ENCODE peak calls at places on chromosomes 5 and 9, in seven cellular contexts. C is A549, U is ovary, K is adrenal gland, W is mucosa of descending colon, A is AG10803, Q is tibial artery. B is an unnamed sample.
A peak's percentile ranks its signal among the peaks of the same experiment; 100 is the strongest.

GRCh38 chr5:59193616-59194319 is 610.9 kb downstream of the RAB3C start:
- DNase-seq in C (peak; percentile 83), U (no peak), K (no peak), W (no peak), A (peak; percentile 91), Q (no peak), B (peak; percentile 95)

GRCh38 chr9:131422241-131422792 is 28.4 kb downstream of the PRRC2B start:
- DNase-seq in C (no peak), U (no peak), K (peak; percentile 91), W (no peak), A (no peak), Q (no peak), B (no peak)

GRCh38 chr9:93810028-93810971 is 144.9 kb downstream of the BARX1 start:
- DNase-seq in C (no peak), U (no peak), K (no peak), W (no peak), A (no peak), Q (no peak), B (no peak)

GRCh38 chr9:136531186-136531903 is 14.5 kb downstream of the NOTCH1 start:
- DNase-seq in C (no peak), U (no peak), K (no peak), W (peak; percentile 70), A (no peak), Q (no peak), B (no peak)

GRCh38 chr9:134076644-134077043 is 8.8 kb upstream of the BRD3 start:
- DNase-seq in C (no peak), U (no peak), K (peak; percentile 7), W (no peak), A (no peak), Q (no peak), B (no peak)

GRCh38 chr5:6814816-6815215 is 101.6 kb downstream of the TENT4A start:
- DNase-seq in C (no peak), U (no peak), K (no peak), W (no peak), A (no peak), Q (no peak), B (no peak)

GRCh38 chr5:3362606-3362910 is 233.1 kb upstream of the IRX1 start:
- DNase-seq in C (no peak), U (no peak), K (no peak), W (no peak), A (no peak), Q (no peak), B (no peak)

GRCh38 chr9:115650768-115651167 is 502.8 kb upstream of the PAPPA start:
- DNase-seq in C (no peak), U (no peak), K (no peak), W (no peak), A (peak; percentile 98), Q (no peak), B (peak; percentile 90)

GRCh38 chr5:96756985-96757384 is 50.8 kb downstream of the ERAP1 start:
- DNase-seq in C (no peak), U (no peak), K (no peak), W (no peak), A (peak; percentile 24), Q (no peak), B (no peak)

GRCh38 chr5:142725231-142726187 is 39.6 kb upstream of the FGF1 start:
- DNase-seq in C (no peak), U (no peak), K (no peak), W (no peak), A (no peak), Q (no peak), B (no peak)
- H3K4me3 ChIP-seq in C (no peak overlapping the region), U (no peak overlapping the region), K (no peak overlapping the region), W (no peak overlapping the region), A (no peak overlapping the region), Q (no peak overlapping the region), B (no peak overlapping the region)

GRCh38 chr5:133746834-133747233 is 134.5 kb upstream of the FSTL4 start:
- DNase-seq in C (peak; percentile 41), U (no peak), K (no peak), W (no peak), A (no peak), Q (no peak), B (no peak)
- TF ChIP-seq CTCF in C (no peak), U (no peak), K (no peak), W (no peak), A (no peak), Q (no peak), B (peak; percentile 17)

GRCh38 chr9:24616858-24617257 is 71.2 kb upstream of the IZUMO3 start:
- DNase-seq in C (no peak), U (no peak), K (no peak), W (no peak), A (no peak), Q (no peak), B (no peak)

DNA sequence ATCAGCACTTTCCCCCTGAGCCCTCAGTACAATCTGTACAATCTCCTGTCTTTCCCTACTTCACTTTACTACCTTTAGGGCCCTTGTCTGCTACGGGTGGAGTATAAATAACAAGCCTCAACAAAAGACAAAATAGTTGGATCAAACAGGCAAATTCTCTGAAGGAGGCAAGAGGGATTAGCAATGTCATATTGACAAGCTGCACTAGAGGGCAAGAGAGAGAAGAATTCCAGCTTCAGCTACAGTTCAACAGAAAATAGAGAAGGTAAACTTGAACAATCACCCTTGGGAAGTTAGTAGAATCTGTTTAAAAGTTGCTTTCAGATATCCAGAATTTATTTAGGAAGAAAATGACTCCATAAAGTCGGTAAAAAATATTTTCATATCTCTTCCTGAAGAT is 68.4 kb upstream of the IZUMO3 start:
- DNase-seq in C (no peak), U (no peak), K (no peak), W (no peak), A (no peak), Q (no peak), B (peak; percentile 4)
- H3K4me3 ChIP-seq in C (no peak overlapping the region), U (no peak overlapping the region), K (no peak overlapping the region), W (no peak overlapping the region), A (no peak overlapping the region), Q (no peak overlapping the region), B (no peak overlapping the region)

GRCh38 chr5:95237324-95237723 is 47.6 kb downstream of the MCTP1 start:
- DNase-seq in C (no peak), U (no peak), K (no peak), W (no peak), A (no peak), Q (no peak), B (no peak)
- TF ChIP-seq CTCF in C (no peak), U (no peak), K (no peak), W (no peak), A (no peak), Q (no peak), B (no peak)

DNA sequence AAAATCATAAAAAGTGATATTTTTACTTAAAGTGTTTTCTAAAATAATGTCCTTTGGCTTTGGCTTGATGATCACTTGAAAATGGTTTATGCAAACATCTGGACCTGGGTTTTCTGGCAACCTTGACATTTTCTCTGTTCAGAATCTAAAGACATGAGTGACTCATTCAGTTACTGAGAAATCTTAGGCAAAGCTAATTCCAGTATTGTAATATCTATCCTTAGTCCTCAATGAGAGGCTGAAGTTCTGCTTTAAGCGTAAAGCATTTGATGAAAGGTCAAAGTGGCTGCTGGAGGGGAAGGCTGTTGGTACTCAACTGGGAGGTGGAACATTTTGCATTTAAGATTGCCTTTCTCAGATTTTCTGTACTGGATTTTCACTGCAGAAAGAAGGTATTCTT is 2.3 kb downstream of the MAN2A1 start:
- DNase-seq in C (no peak), U (no peak), K (no peak), W (no peak), A (peak; percentile 64), Q (no peak), B (peak; percentile 73)
- H3K4me3 ChIP-seq in C (no peak overlapping the region), U (peak overlapping the region; percentile 6), K (no peak overlapping the region), W (no peak overlapping the region), A (peak overlapping the region; percentile 92), Q (peak overlapping the region; percentile 75), B (peak overlapping the region; percentile 90)

DNA sequence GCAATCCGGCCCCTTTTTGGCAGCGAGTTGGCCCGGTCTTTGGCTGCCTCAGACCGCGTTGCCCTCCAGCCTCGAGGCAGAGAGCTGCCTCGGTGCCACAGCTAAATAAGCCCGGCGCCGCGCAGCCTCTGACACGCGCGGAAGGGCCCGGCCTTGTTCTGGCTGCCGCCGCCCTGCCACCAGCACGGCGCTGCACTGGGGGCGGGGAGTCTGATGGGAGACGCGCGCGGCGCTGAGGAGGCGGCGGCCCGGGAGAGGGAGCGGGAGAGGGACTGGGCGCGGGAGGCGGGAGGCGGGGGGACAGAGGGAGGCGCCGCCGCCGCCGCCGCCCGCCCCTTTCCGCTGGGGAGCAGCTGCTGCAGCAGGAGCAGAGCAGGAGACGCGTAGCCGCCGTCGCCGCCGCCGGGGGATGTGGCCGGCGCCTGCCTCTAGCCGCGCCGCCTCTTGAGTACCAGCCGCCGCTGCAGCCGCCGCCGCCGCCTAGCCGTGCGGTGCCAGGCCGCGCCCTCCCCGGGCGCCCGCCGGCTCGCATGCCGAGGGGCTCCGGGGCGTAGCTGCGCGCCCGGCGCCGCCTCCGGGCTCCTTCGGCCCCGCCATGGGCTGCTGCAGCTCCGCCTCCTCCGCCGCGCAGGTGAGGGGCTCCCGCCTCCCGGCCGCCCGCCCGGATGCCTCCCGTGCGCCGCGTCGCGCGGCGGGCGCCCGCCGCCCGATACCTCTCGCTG is at the start of gene SLC44A1:
- DNase-seq in C (peak; percentile 69), U (peak; percentile 96), K (peak; percentile 98), W (peak; percentile 99), A (peak; percentile 96), Q (peak; percentile 98), B (peak; percentile 97)
- TF ChIP-seq CTCF in C (no peak), U (no peak), K (no peak), W (no peak), A (no peak), Q (no peak), B (no peak)

GRCh38 chr9:14277761-14278160 is 36.2 kb downstream of the NFIB start:
- DNase-seq in C (no peak), U (no peak), K (no peak), W (no peak), A (no peak), Q (no peak), B (no peak)
- H3K4me3 ChIP-seq in C (no peak overlapping the region), U (no peak overlapping the region), K (no peak overlapping the region), W (no peak overlapping the region), A (no peak overlapping the region), Q (no peak overlapping the region), B (no peak overlapping the region)

GRCh38 chr9:111983484-111983908 is 86.9 kb downstream of the UGCG start:
- DNase-seq in C (no peak), U (no peak), K (no peak), W (no peak), A (no peak), Q (no peak), B (no peak)

GRCh38 chr9:111979561-111979960 is 82.9 kb downstream of the UGCG start:
- DNase-seq in C (no peak), U (no peak), K (peak; percentile 30), W (no peak), A (no peak), Q (no peak), B (no peak)

GRCh38 chr9:111978616-111979015 is 82.0 kb downstream of the UGCG start:
- DNase-seq in C (no peak), U (no peak), K (no peak), W (no peak), A (no peak), Q (no peak), B (no peak)

GRCh38 chr9:111984075-111984802 is 87.6 kb downstream of the UGCG start:
- DNase-seq in C (no peak), U (no peak), K (peak; percentile 28), W (no peak), A (no peak), Q (no peak), B (no peak)

GRCh38 chr9:111980398-111980797 is 83.8 kb downstream of the UGCG start:
- DNase-seq in C (no peak), U (no peak), K (peak; percentile 9), W (no peak), A (no peak), Q (no peak), B (no peak)
- TF ChIP-seq CTCF in C (no peak), U (no peak), K (no peak), W (no peak), A (no peak), Q (no peak), B (no peak)